ENCODE peak calls at places on chromosomes 4 and X, in five cellular contexts. C is heart right ventricle, L is ovary, I is heart left ventricle, X is endodermal cell. P is an unnamed sample. For H3K27me3 and H3K4me1, the result is how much of the 10 kb centered on the place peaks cover.

GRCh38 chr4:103996059-103996458 is 276.3 kb upstream of the TACR3 start:
- DNase-seq in C (no peak), L (no peak), I (no peak), X (peak), P (no peak)

GRCh38 chr4:3786196-3786869 is 20.1 kb downstream of the ADRA2C start:
- DNase-seq in C (peak), L (no peak), I (no peak), X (no peak), P (no peak)

GRCh38 chr4:37837446-37837845 is 11.0 kb downstream of the PGM2 start:
- DNase-seq in C (no peak), L (no peak), I (no peak), X (no peak), P (no peak)

GRCh38 chr4:22670953-22671352 is 21.8 kb upstream of the GBA3 start:
- DNase-seq in C (no peak), L (no peak), I (no peak), X (no peak), P (no peak)

GRCh38 chr4:117577686-117578085 is 456.6 kb upstream of the NDST3 start:
- DNase-seq in C (no peak), L (no peak), I (no peak), X (no peak), P (no peak)

GRCh38 chrX:38940547-38940946 is 139.3 kb downstream of the MID1IP1 start:
- DNase-seq in C (no peak), L (no peak), I (no peak), X (no peak), P (no peak)

GRCh38 chr4:151110236-151110635 is 10.8 kb downstream of the RPS3A start:
- DNase-seq in C (no peak), L (no peak), I (no peak), X (peak), P (no peak)

GRCh38 chr4:167713756-167714155 is 378.6 kb upstream of the ANXA10 start:
- DNase-seq in C (no peak), L (no peak), I (no peak), X (no peak), P (no peak)

GRCh38 chr4:80042821-80043220 is 30.2 kb downstream of the ANTXR2 start:
- DNase-seq in C (no peak), L (no peak), I (no peak), X (no peak), P (no peak)

GRCh38 chrX:51975811-51976210 is 82.4 kb downstream of the MAGED1 start:
- DNase-seq in C (no peak), L (no peak), I (no peak), X (peak), P (no peak)

GRCh38 chr4:177220376-177220775 is 89.3 kb upstream of the NEIL3 start:
- DNase-seq in C (no peak), L (no peak), I (no peak), X (no peak), P (no peak)

GRCh38 chrX:72100824-72101351 is 30.8 kb downstream of the RTL5 start:
- DNase-seq in C (no peak), L (no peak), I (no peak), X (no peak), P (no peak)
- H3K27me3 ChIP-seq in C (under half), L (under half), I (under half), X (under half), P (under half)

GRCh38 chr4:122739174-122739573 is 6.7 kb downstream of the BBS12 start:
- DNase-seq in C (no peak), L (no peak), I (no peak), X (no peak), P (no peak)

GRCh38 chr4:122732329-122733026 is at the start of gene BBS12:
- DNase-seq in C (peak), L (peak), I (peak), X (peak), P (peak)

GRCh38 chr4:122731676-122732075 is 828 bp upstream of the BBS12 start:
- DNase-seq in C (no peak), L (no peak), I (no peak), X (no peak), P (no peak)

GRCh38 chr4:122728781-122729330 is 3.6 kb upstream of the BBS12 start:
- DNase-seq in C (no peak), L (no peak), I (no peak), X (no peak), P (no peak)

GRCh38 chr4:122733805-122734155 is 1.3 kb downstream of the BBS12 start:
- DNase-seq in C (no peak), L (no peak), I (no peak), X (no peak), P (no peak)
- TF ChIP-seq CTCF in C (no peak), L (no peak), I (no peak), X (no peak), P (no peak)

GRCh38 chr4:6992728-6993655 is 50.2 kb upstream of the TADA2B start:
- DNase-seq in C (no peak), L (no peak), I (no peak), X (no peak), P (no peak)
- H3K4me1 ChIP-seq in C (under half), L (under half), I (under half), X (under half), P (under half)

GRCh38 chrX:17077349-17077748 is 130.9 kb downstream of the REPS2 start:
- DNase-seq in C (no peak), L (no peak), I (no peak), X (no peak), P (no peak)
- H3K27me3 ChIP-seq in C (under half), L (under half), I (under half), X (under half), P (under half)

GRCh38 chr4:77432702-77433101 is 172.9 kb upstream of the CXCL13 start:
- DNase-seq in C (no peak), L (no peak), I (no peak), X (no peak), P (no peak)
- TF ChIP-seq CTCF in C (no peak), L (no peak), I (no peak), X (peak), P (no peak)

GRCh38 chr4:143184503-143185252 is at the start of gene USP38:
- DNase-seq in C (peak), L (peak), I (peak), X (peak), P (peak)

GRCh38 chr4:143186634-143187033 is 1.9 kb downstream of the USP38 start:
- DNase-seq in C (no peak), L (no peak), I (no peak), X (no peak), P (no peak)

GRCh38 chr4:143186202-143186601 is 1.5 kb downstream of the USP38 start:
- DNase-seq in C (no peak), L (no peak), I (no peak), X (no peak), P (no peak)

GRCh38 chr4:143185253-143186107 is 763 bp downstream of the USP38 start:
- DNase-seq in C (peak), L (no peak), I (peak), X (peak), P (no peak)

GRCh38 chr4:143188325-143189088 is 3.8 kb downstream of the USP38 start:
- DNase-seq in C (no peak), L (no peak), I (no peak), X (no peak), P (no peak)
- H3K4me1 ChIP-seq in C (half or more), L (under half), I (half or more), X (under half), P (under half)

DNA sequence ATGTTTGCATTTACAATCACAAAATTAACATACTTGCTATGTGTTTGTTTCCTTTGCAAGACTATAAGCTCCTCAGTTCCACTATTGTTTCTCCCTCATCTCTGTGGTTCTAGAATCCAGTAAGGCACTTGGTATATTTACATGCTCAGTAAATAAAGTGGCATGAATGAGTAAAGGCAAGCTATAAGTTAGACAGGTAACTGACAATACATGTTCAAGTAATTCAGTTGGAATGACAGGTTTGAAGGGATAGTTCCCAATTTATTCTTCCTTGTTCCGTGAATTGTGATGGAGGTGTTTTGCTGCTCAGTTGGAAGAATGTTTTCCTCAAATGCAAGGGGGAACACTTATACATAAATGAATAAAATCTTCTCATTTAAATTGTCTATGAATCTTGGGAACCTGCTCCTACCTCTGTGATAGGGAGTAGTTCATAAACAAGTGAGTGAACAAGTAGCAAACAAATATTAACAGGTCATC is 54.1 kb upstream of the DHX15 start:
- DNase-seq in C (no peak), L (no peak), I (no peak), X (no peak), P (no peak)
- H3K27me3 ChIP-seq in C (under half), L (under half), I (under half), X (under half), P (under half)

P was measured in tibial artery.